ENCODE peak calls at places on chromosomes 11 and 22, in six cellular contexts. W, J, U, C, S and R are unnamed samples.

GRCh38 chr11:74138021-74138420 is 32.8 kb downstream of the C2CD3 start:
- DNase-seq in S (no peak), W (no peak), J (no peak), C (no peak), U (no peak), R (no peak)

GRCh38 chr11:105130189-105130813 is 9.3 kb downstream of the CARD18 start:
- DNase-seq in U (no peak), W (no peak), J (no peak), C (no peak), S (no peak), R (no peak)

GRCh38 chr22:20065896-20066616 is 14.0 kb upstream of the DGCR8 start:
- DNase-seq in C (no peak), J (no peak), U (no peak), S (no peak), W (no peak), R (no peak)

GRCh38 chr22:17114958-17115235 is 6.3 kb downstream of the TMEM121B start:
- DNase-seq in J (no peak), C (no peak), S (no peak), U (no peak), W (no peak), R (no peak)

GRCh38 chr11:12932485-12932884 is 76.6 kb upstream of the RASSF10 start:
- DNase-seq in J (no peak), W (no peak), U (no peak), S (no peak), C (no peak), R (no peak)

GRCh38 chr11:102592634-102593581 is 32.2 kb downstream of the MMP20 start:
- DNase-seq in S (no peak), C (no peak), U (peak), W (no peak), J (no peak), R (no peak)

GRCh38 chr22:44151661-44152060 is 29.1 kb upstream of the PARVG start:
- DNase-seq in J (no peak), W (no peak), C (no peak), S (no peak), U (peak), R (no peak)

GRCh38 chr11:61116426-61117214 is 14.3 kb downstream of the CD5 start:
- DNase-seq in C (no peak), U (no peak), J (no peak), W (no peak), S (no peak), R (no peak)

GRCh38 chr11:36500315-36500721 is 9.8 kb downstream of the TRAF6 start:
- DNase-seq in S (no peak), U (peak), C (no peak), J (no peak), W (no peak), R (no peak)